ENCODE peak calls at places on chromosomes 6 and 20, in nine cellular contexts. T is neural progenitor cell, X is keratinocyte, M is NB4, U is Peyer's patch, W is BE2C, Q is IMR-90, Z is colonic mucosa, V is cardiac muscle cell. S is an unnamed sample.

GRCh38 chr20:63406011-63406410 is 44.9 kb upstream of the CHRNA4 start:
- DNase-seq in M (no peak), X (no peak), U (no peak), Z (no peak), T (no peak), Q (no peak), W (no peak), V (no peak), S (no peak)

GRCh38 chr20:46801003-46801702 is 91.7 kb downstream of the SLC2A10 start:
- DNase-seq in M (no peak), V (no peak), U (no peak), T (no peak), X (no peak), Z (no peak), Q (no peak), W (no peak), S (no peak)

GRCh38 chr6:105879902-105880547 is 206.1 kb upstream of the PRDM1 start:
- DNase-seq in X (no peak), U (no peak), Q (no peak), Z (no peak), V (no peak), T (no peak), W (no peak), M (peak; percentile 89), S (no peak)

GRCh38 chr6:165308926-165309731 is at the start of gene C6orf118:
- DNase-seq in W (peak; percentile 69), V (peak; percentile 88), X (no peak), Q (peak; percentile 59), M (peak; percentile 40), T (peak; percentile 93), U (no peak), Z (no peak), S (peak; percentile 75)

GRCh38 chr20:11214281-11214680 is 540.5 kb upstream of the JAG1 start:
- DNase-seq in V (peak; percentile 17), U (no peak), Q (no peak), X (no peak), T (no peak), M (no peak), W (no peak), Z (no peak), S (no peak)

GRCh38 chr6:45679163-45679562 is 301.4 kb upstream of the SUPT3H start:
- DNase-seq in Q (no peak), V (no peak), X (no peak), U (no peak), W (no peak), M (no peak), T (no peak), Z (no peak), S (no peak)

GRCh38 chr6:137487947-137488735 is 6.1 kb downstream of the OLIG3 start:
- DNase-seq in Q (no peak), X (no peak), U (no peak), V (no peak), M (no peak), W (no peak), Z (no peak), T (peak; percentile 46), S (no peak)

GRCh38 chr6:143677891-143678737 is at the start of gene PHACTR2:
- DNase-seq in M (peak; percentile 54), U (peak; percentile 68), T (peak; percentile 96), W (peak; percentile 14), Q (peak; percentile 71), Z (peak; percentile 73), X (no peak), V (peak; percentile 90), S (peak; percentile 66)

GRCh38 chr20:45938727-45939438 is 4.4 kb downstream of the PCIF1 start:
- DNase-seq in W (peak; percentile 48), T (peak; percentile 15), V (no peak), X (no peak), Z (no peak), Q (no peak), M (no peak), U (no peak), S (no peak)

GRCh38 chr6:161125591-161125990 is 134.0 kb downstream of the MAP3K4 start:
- DNase-seq in X (no peak), U (no peak), T (no peak), M (no peak), V (no peak), Z (no peak), W (no peak), Q (no peak), S (no peak)

GRCh38 chr20:6921717-6922386 is 154.4 kb downstream of the BMP2 start:
- DNase-seq in M (no peak), X (no peak), V (no peak), W (no peak), Q (no peak), T (no peak), Z (no peak), U (no peak), S (no peak)

GRCh38 chr20:4415281-4415680 is 306.4 kb upstream of the PRND start:
- DNase-seq in V (no peak), T (no peak), U (no peak), M (no peak), Z (no peak), Q (no peak), X (no peak), W (no peak), S (no peak)

GRCh38 chr6:31490115-31490873 is 7.7 kb upstream of the MICB start:
- DNase-seq in X (no peak), T (no peak), W (no peak), Z (no peak), U (no peak), M (no peak), Q (no peak), V (no peak), S (no peak)

GRCh38 chr6:52042141-52042885 is 45.1 kb downstream of the PKHD1 start:
- DNase-seq in W (no peak), U (no peak), V (no peak), M (no peak), Z (no peak), X (no peak), T (no peak), Q (no peak), S (no peak)

GRCh38 chr20:13526551-13526950 is 112.2 kb downstream of the TASP1 start:
- DNase-seq in Q (peak; percentile 29), X (no peak), T (no peak), M (no peak), V (no peak), U (no peak), W (no peak), Z (no peak), S (no peak)

GRCh38 chr6:57116776-57117175 is 26.8 kb downstream of the ZNF451 start:
- DNase-seq in Q (no peak), M (no peak), X (no peak), W (no peak), V (no peak), Z (no peak), U (no peak), T (no peak), S (no peak)

GRCh38 chr6:128139519-128139918 is 238.7 kb upstream of the THEMIS start:
- DNase-seq in V (no peak), W (no peak), Z (no peak), X (no peak), T (no peak), Q (peak; percentile 63), M (no peak), U (no peak), S (peak; percentile 15)

DNA sequence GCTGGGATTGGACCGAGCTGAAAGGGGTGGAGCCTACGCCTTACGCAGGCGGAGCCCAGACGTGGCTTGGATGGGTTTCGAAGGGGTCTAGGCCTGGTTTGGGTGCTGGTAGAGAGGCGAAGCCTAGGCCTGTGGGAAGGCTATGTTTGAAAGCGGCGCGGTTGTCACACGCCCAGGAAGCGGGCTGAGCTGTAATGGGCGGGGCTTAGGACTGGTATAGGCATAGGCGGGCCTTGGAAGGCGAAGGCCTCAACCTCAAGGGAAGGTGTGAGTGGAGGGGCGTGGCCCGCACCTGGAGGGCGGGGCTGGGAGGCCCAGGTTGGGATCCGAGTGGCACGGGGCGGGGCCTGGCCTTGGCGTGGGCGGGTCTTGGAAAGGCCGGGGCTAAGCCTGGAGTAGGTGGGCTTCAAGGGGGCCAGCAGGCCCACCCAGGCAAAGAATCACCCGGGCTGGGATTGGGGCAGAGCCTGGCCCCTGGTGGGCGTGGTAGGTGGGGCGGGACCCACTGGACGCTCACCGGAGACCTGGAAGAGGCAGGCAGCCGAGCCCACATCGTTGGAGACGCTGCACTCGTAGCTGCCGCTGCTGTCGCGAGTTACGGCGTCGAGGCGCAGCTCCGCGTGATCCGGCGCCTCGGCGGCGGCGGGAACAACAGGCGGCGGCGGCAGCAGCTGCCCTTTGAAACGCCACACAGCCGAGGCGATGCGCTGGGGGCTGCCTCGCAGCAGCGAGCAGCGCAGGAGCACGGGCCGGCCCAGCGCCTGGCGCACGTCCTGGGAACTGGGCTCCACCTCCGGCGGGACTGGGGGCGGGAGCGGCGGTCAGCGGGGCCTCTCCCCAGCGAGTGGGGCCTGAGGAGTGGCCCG is 49.0 kb downstream of the MDGA1 start:
- DNase-seq in V (peak; percentile 33), M (no peak), W (no peak), U (no peak), X (no peak), Q (no peak), T (peak; percentile 79), Z (peak; percentile 77), S (no peak)
- H3K4me3 ChIP-seq in V (no peak overlapping the region), M (no peak overlapping the region), W (no peak overlapping the region), U (peak overlapping the region; percentile 19), X (no peak overlapping the region), Q (no peak overlapping the region), T (peak overlapping the region; percentile 24), Z (no peak overlapping the region), S (no peak overlapping the region)

DNA sequence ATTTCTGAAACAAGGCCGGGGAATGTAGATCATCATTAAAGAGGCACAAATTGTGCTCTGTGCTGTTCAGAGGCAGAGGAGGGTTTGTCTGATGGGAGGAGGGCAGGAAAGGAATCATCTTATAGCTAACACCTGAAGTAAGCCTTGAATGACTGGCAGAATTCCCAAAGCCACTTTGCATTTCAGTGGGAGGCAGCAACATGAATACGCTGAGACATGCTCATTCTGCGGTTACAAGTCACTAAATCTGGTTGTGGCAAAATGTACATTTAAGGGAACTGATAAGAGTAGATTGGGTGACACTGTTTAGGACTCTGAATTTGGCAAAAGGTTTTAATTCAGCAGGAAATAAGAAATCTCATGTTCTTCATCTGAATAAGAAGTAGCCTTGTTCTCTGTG is 4.4 kb upstream of the COL19A1 start:
- DNase-seq in W (no peak), U (no peak), M (no peak), Z (no peak), T (no peak), Q (no peak), X (peak; percentile 68), V (no peak), S (no peak)
- H3K4me3 ChIP-seq in W (no peak overlapping the region), U (no peak overlapping the region), M (no peak overlapping the region), Z (no peak overlapping the region), T (no peak overlapping the region), Q (no peak overlapping the region), X (no peak overlapping the region), V (no peak overlapping the region), S (no peak overlapping the region)

GRCh38 chr6:110877569-110877968 is 3.0 kb downstream of the AMD1 start:
- DNase-seq in M (no peak), U (no peak), Z (no peak), W (no peak), X (no peak), Q (no peak), T (no peak), V (no peak), S (no peak)
- H3K4me3 ChIP-seq in M (peak overlapping the region; percentile 77), U (peak overlapping the region; percentile 93), Z (peak overlapping the region; percentile 90), W (peak overlapping the region; percentile 93), X (peak overlapping the region; percentile 90), Q (no peak overlapping the region), T (peak overlapping the region; percentile 83), V (peak overlapping the region; percentile 79), S (peak overlapping the region; percentile 75)

DNA sequence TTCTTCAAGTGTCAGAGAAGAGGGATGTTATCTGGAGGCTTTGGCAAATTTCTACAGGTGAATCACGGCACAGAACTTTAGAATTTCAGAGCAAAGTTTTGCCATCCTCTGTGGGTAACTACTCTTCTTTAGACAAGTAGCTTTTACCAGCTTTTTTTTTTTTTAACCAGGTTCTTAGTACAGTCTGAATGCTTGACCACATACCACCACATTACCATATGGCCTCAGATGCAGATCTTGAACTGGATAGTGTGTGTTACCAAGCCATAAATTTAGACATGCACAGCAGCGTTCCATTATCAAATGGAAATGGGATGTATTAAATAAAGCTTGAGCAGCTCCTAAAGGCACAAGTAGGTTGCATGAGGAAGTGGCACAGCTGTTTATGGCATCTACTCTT is 38.3 kb upstream of the PRSS16 start:
- DNase-seq in Z (no peak), X (no peak), V (no peak), W (no peak), Q (no peak), U (no peak), T (no peak), M (no peak), S (no peak)
- H3K4me3 ChIP-seq in Z (no peak overlapping the region), X (no peak overlapping the region), V (no peak overlapping the region), W (no peak overlapping the region), Q (no peak overlapping the region), U (no peak overlapping the region), T (peak overlapping the region; percentile 29), M (no peak overlapping the region), S (no peak overlapping the region)

S was measured in astrocyte of the cerebellum.